ENCODE peak calls at places on chromosomes 16 and 17, in eight cellular contexts. N is heart right ventricle, I is pancreas, Y is tibial artery, U is stomach, P is colonic mucosa, L is lung, G is neuronal stem cell. J is an unnamed sample.

GRCh38 chr17:76481091-76481655 is 13.8 kb downstream of the AANAT start:
- DNase-seq in P (no peak), G (no peak), N (no peak), I (no peak), Y (no peak), L (no peak), U (no peak), J (no peak)

GRCh38 chr16:85521737-85522042 is 91.4 kb upstream of the GSE1 start:
- DNase-seq in N (no peak), Y (no peak), L (no peak), U (no peak), G (no peak), P (no peak), I (no peak), J (no peak)

GRCh38 chr17:6254036-6254435 is 180.9 kb downstream of the AIPL1 start:
- DNase-seq in Y (no peak), L (no peak), G (no peak), U (no peak), P (no peak), I (no peak), N (no peak), J (no peak)

GRCh38 chr17:40486513-40487370 is 14.7 kb downstream of the TNS4 start:
- DNase-seq in G (no peak), L (no peak), Y (no peak), I (no peak), U (no peak), P (no peak), N (no peak), J (no peak)

GRCh38 chr16:3099732-3100499 is 822 bp upstream of the ZSCAN10 start:
- DNase-seq in N (peak), L (peak), I (peak), G (peak), U (peak), Y (peak), P (peak), J (peak)

GRCh38 chr16:86078121-86078600 is 179.2 kb downstream of the IRF8 start:
- DNase-seq in I (no peak), Y (peak), L (no peak), U (no peak), G (no peak), P (no peak), N (no peak), J (no peak)

GRCh38 chr17:17886747-17887146 is 50.0 kb upstream of the SREBF1 start:
- DNase-seq in I (no peak), U (no peak), L (no peak), Y (no peak), N (no peak), G (no peak), P (no peak), J (no peak)

GRCh38 chr16:59634951-59635350 is 900.8 kb upstream of the GOT2 start:
- DNase-seq in U (no peak), N (no peak), G (no peak), Y (no peak), L (no peak), P (no peak), I (no peak), J (no peak)

GRCh38 chr16:47320546-47321315 is 140.1 kb downstream of the ITFG1 start:
- DNase-seq in G (no peak), N (no peak), Y (no peak), I (no peak), U (no peak), L (no peak), P (no peak), J (no peak)
- H3K27ac ChIP-seq in G (no peak), N (no peak), Y (no peak), I (no peak), U (no peak), L (no peak), P (no peak), J (no peak)

GRCh38 chr17:64423881-64424280 is 25.0 kb upstream of the MILR1 start:
- DNase-seq in U (no peak), L (no peak), Y (no peak), N (no peak), G (no peak), I (no peak), P (no peak), J (no peak)

GRCh38 chr17:64413505-64413904 is 22.8 kb upstream of the PECAM1 start:
- DNase-seq in I (no peak), U (no peak), N (no peak), L (peak), P (no peak), Y (no peak), G (no peak), J (no peak)

GRCh38 chr17:64420143-64420670 is 28.7 kb upstream of the MILR1 start:
- DNase-seq in G (peak), Y (no peak), L (no peak), U (no peak), N (no peak), P (peak), I (no peak), J (no peak)

GRCh38 chr17:64424318-64424717 is 24.6 kb upstream of the MILR1 start:
- DNase-seq in I (no peak), L (no peak), U (no peak), P (no peak), G (no peak), N (no peak), Y (no peak), J (no peak)

GRCh38 chr17:64418506-64419339 is 28.1 kb upstream of the PECAM1 start:
- DNase-seq in Y (no peak), L (no peak), U (no peak), I (no peak), P (no peak), G (peak), N (no peak), J (peak)
- H3K27ac ChIP-seq in Y (no peak), L (peak), U (no peak), I (no peak), P (no peak), G (no peak), N (no peak), J (no peak)

GRCh38 chr17:81516439-81516838 is 3.8 kb upstream of the ACTG1 start:
- DNase-seq in G (no peak), L (no peak), N (peak), U (no peak), Y (no peak), P (no peak), I (no peak), J (no peak)

GRCh38 chr17:81515530-81516041 is 3.0 kb upstream of the ACTG1 start:
- DNase-seq in U (no peak), L (no peak), I (peak), Y (peak), N (no peak), P (peak), G (no peak), J (no peak)

GRCh38 chr17:81513669-81514484 is 1.3 kb upstream of the ACTG1 start:
- DNase-seq in P (peak), I (peak), U (peak), L (peak), Y (peak), G (peak), N (peak), J (no peak)

GRCh38 chr17:81514485-81514734 is 1.8 kb upstream of the ACTG1 start:
- DNase-seq in N (no peak), L (no peak), P (no peak), G (no peak), Y (no peak), I (no peak), U (no peak), J (no peak)

GRCh38 chr17:81514735-81515529 is 2.3 kb upstream of the ACTG1 start:
- DNase-seq in I (peak), U (peak), G (peak), N (peak), Y (peak), L (peak), P (peak), J (peak)
- H3K27ac ChIP-seq in I (peak), U (peak), G (peak), N (peak), Y (peak), L (peak), P (peak), J (peak)

GRCh38 chr17:44137891-44138709 is 3.6 kb upstream of the HROB start:
- DNase-seq in L (peak), G (peak), I (peak), P (peak), Y (peak), N (peak), U (peak), J (peak)
- H3K27ac ChIP-seq in L (peak), G (peak), I (no peak), P (no peak), Y (peak), N (no peak), U (peak), J (peak)

GRCh38 chr16:81492965-81493754 is 48.6 kb downstream of the CMIP start:
- DNase-seq in I (no peak), U (no peak), L (no peak), G (no peak), N (no peak), P (no peak), Y (no peak), J (no peak)

GRCh38 chr16:81493755-81494433 is 49.3 kb downstream of the CMIP start:
- DNase-seq in I (peak), N (no peak), P (peak), G (no peak), U (peak), Y (no peak), L (no peak), J (no peak)

GRCh38 chr16:81494434-81494806 is 49.8 kb downstream of the CMIP start:
- DNase-seq in P (no peak), G (no peak), I (no peak), N (no peak), U (no peak), Y (no peak), L (no peak), J (no peak)

GRCh38 chr16:81495321-81496234 is 51.0 kb downstream of the CMIP start:
- DNase-seq in L (no peak), G (no peak), N (peak), U (peak), I (no peak), P (peak), Y (no peak), J (no peak)

DNA sequence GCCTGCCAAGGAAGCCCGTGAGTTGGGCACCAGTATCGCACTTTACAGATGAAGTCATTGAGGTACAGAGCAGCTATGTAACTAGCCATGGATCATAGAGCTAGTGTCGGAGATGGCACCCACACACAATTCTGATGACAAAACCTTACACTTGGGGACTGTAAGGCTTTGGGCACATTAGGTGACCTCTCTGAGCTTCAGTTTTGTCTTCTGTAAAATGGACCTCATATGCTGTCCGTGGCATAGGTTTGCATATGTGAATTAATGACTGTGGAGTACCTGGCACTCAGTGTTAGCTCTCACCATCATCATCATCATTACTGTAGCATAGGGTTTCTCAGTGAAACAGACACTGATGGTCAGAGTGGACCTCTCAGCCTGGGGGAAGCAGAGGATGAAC is 50.3 kb downstream of the CMIP start:
- DNase-seq in L (no peak), Y (no peak), G (no peak), I (no peak), U (no peak), N (no peak), P (no peak), J (no peak)
- H3K27ac ChIP-seq in L (peak), Y (no peak), G (no peak), I (peak), U (peak), N (peak), P (no peak), J (no peak)

GRCh38 chr16:75591001-75591852 is 25.0 kb downstream of the GABARAPL2 start:
- DNase-seq in Y (peak), I (no peak), U (no peak), L (peak), G (no peak), P (peak), N (peak), J (peak)
- H3K27ac ChIP-seq in Y (peak), I (no peak), U (peak), L (peak), G (no peak), P (peak), N (peak), J (peak)

J was measured in ascending aorta.